ENCODE peak calls at places on chromosome 12, in five cellular contexts. T, S, I, E and B are unnamed samples.

GRCh38 chr12:102029148-102029547 is 32.6 kb downstream of the WASHC3 start:
- DNase-seq in T (no peak), S (no peak), I (no peak), E (no peak), B (no peak)

GRCh38 chr12:10511756-10512355 is 6.2 kb downstream of the EIF2S3B start:
- DNase-seq in T (no peak), S (no peak), I (no peak), E (peak), B (no peak)

GRCh38 chr12:65885312-65885711 is 61.0 kb downstream of the HMGA2 start:
- DNase-seq in T (no peak), S (peak), I (no peak), E (no peak), B (no peak)

GRCh38 chr12:12764824-12765223 is 20.6 kb upstream of the APOLD1 start:
- DNase-seq in T (no peak), S (no peak), I (no peak), E (no peak), B (no peak)

GRCh38 chr12:53695148-53696138 is 19.6 kb upstream of the ATP5MC2 start:
- DNase-seq in T (no peak), S (peak), I (no peak), E (no peak), B (no peak)

GRCh38 chr12:84741727-84742126 is 170.9 kb downstream of the SLC6A15 start:
- DNase-seq in T (no peak), S (peak), I (no peak), E (no peak), B (no peak)

GRCh38 chr12:112939761-112940357 is 1.6 kb downstream of the OAS3 start:
- DNase-seq in T (no peak), S (no peak), I (no peak), E (no peak), B (no peak)

GRCh38 chr12:7375145-7375543 is 68.8 kb downstream of the CD163L1 start:
- DNase-seq in T (no peak), S (no peak), I (no peak), E (no peak), B (no peak)

GRCh38 chr12:102849722-102850447 is 67.2 kb downstream of the PAH start:
- DNase-seq in T (no peak), S (no peak), I (no peak), E (no peak), B (no peak)

GRCh38 chr12:3319723-3320492 is 171.1 kb upstream of the PRMT8 start:
- DNase-seq in T (no peak), S (no peak), I (no peak), E (no peak), B (no peak)

GRCh38 chr12:93849946-93850345 is 172.8 kb downstream of the CRADD start:
- DNase-seq in T (no peak), S (no peak), I (no peak), E (no peak), B (no peak)

GRCh38 chr12:121767525-121768016 is 25.9 kb downstream of the RHOF start:
- DNase-seq in T (no peak), S (no peak), I (no peak), E (peak), B (no peak)

GRCh38 chr12:8678661-8679111 is 16.1 kb upstream of the MFAP5 start:
- DNase-seq in T (no peak), S (peak), I (no peak), E (no peak), B (no peak)

GRCh38 chr12:94697631-94698030 is 47.3 kb upstream of the TMCC3 start:
- DNase-seq in T (no peak), S (no peak), I (no peak), E (no peak), B (no peak)

GRCh38 chr12:58293308-58293983 is 352.1 kb downstream of the ATP23 start:
- DNase-seq in T (no peak), S (peak), I (no peak), E (no peak), B (no peak)

GRCh38 chr12:25771062-25771461 is 187.4 kb upstream of the RASSF8 start:
- DNase-seq in T (no peak), S (no peak), I (no peak), E (no peak), B (no peak)

GRCh38 chr12:78407722-78408121 is 456.9 kb upstream of the SYT1 start:
- DNase-seq in T (no peak), S (peak), I (no peak), E (no peak), B (no peak)

GRCh38 chr12:75087656-75088055 is 122.0 kb downstream of the KCNC2 start:
- DNase-seq in T (no peak), S (no peak), I (no peak), E (no peak), B (no peak)

GRCh38 chr12:5461966-5462365 is 30.1 kb downstream of the NTF3 start:
- DNase-seq in T (no peak), S (no peak), I (no peak), E (no peak), B (no peak)

GRCh38 chr12:5567021-5567744 is 135.3 kb downstream of the NTF3 start:
- DNase-seq in T (no peak), S (no peak), I (no peak), E (no peak), B (no peak)

GRCh38 chr12:53051058-53051880 is 1.4 kb downstream of the TNS2 start:
- DNase-seq in T (no peak), S (peak), I (no peak), E (peak), B (no peak)

GRCh38 chr12:75699251-75699650 is 187.8 kb upstream of the KRR1 start:
- DNase-seq in T (no peak), S (no peak), I (no peak), E (no peak), B (no peak)

GRCh38 chr12:50241178-50241577 is 42.1 kb downstream of the LIMA1 start:
- DNase-seq in T (no peak), S (peak), I (no peak), E (no peak), B (no peak)

GRCh38 chr12:44874981-44875416 is 1.1 kb downstream of the NELL2 start:
- DNase-seq in T (no peak), S (no peak), I (peak), E (no peak), B (no peak)

GRCh38 chr12:21580748-21581495 is 23.7 kb downstream of the GYS2 start:
- DNase-seq in T (no peak), S (no peak), I (no peak), E (no peak), B (no peak)

GRCh38 chr12:54292083-54292930 is 8.5 kb downstream of the NFE2 start:
- DNase-seq in T (no peak), S (no peak), I (no peak), E (no peak), B (no peak)

GRCh38 chr12:4270670-4271432 is 2.7 kb upstream of the CCND2 start:
- DNase-seq in T (peak), S (no peak), I (peak), E (no peak), B (peak)

GRCh38 chr12:56034586-56035332 is 7.0 kb upstream of the RPS26 start:
- DNase-seq in T (no peak), S (no peak), I (no peak), E (no peak), B (no peak)

GRCh38 chr12:28622416-28622815 is 432.2 kb downstream of the CCDC91 start:
- DNase-seq in T (no peak), S (peak), I (no peak), E (no peak), B (no peak)

GRCh38 chr12:65442418-65442817 is 163.9 kb downstream of the MSRB3 start:
- DNase-seq in T (no peak), S (no peak), I (no peak), E (no peak), B (no peak)

GRCh38 chr12:29519585-29520182 is 22.2 kb upstream of the OVCH1 start:
- DNase-seq in T (no peak), S (peak), I (no peak), E (peak), B (no peak)

GRCh38 chr12:80269953-80270552 is 170.7 kb downstream of the OTOGL start:
- DNase-seq in T (no peak), S (peak), I (no peak), E (peak), B (no peak)

GRCh38 chr12:52628841-52629240 is 10.5 kb upstream of the KRT73 start:
- DNase-seq in T (no peak), S (no peak), I (no peak), E (no peak), B (no peak)

GRCh38 chr12:128259556-128260070 is 7.4 kb upstream of the TMEM132C start:
- DNase-seq in T (no peak), S (no peak), I (no peak), E (peak), B (no peak)